ENCODE peak calls at places on chromosomes 11 and 22, in six cellular contexts. S is posterior vena cava, Q is cardiac fibroblast, G is H9, A is NCI-H774, T is astrocyte of the spinal cord. O is an unnamed sample.

GRCh38 chr11:119854521-119854920 is 125.5 kb upstream of the NECTIN1 start:
- DNase-seq in A (peak; percentile 59), T (no peak), G (no peak), Q (no peak), S (no peak), O (no peak)

GRCh38 chr22:37661160-37661924 is 2.8 kb downstream of the PDXP start:
- DNase-seq in S (no peak), A (peak; percentile 16), T (peak; percentile 77), Q (peak; percentile 83), G (no peak), O (peak; percentile 47)

GRCh38 chr11:112877561-112877960 is 83.7 kb upstream of the NCAM1 start:
- DNase-seq in S (no peak), G (peak; percentile 59), A (no peak), Q (no peak), T (no peak), O (peak; percentile 37)

GRCh38 chr11:16936643-16937042 is 77.6 kb downstream of the PLEKHA7 start:
- DNase-seq in Q (no peak), A (no peak), G (no peak), S (no peak), T (no peak), O (no peak)

GRCh38 chr22:30733081-30733680 is 38.5 kb downstream of the OSBP2 start:
- DNase-seq in Q (peak; percentile 72), A (no peak), G (no peak), S (no peak), T (peak; percentile 79), O (no peak)

GRCh38 chr11:129365816-129366215 is 9.8 kb upstream of the BARX2 start:
- DNase-seq in T (no peak), G (no peak), A (no peak), S (no peak), Q (no peak), O (no peak)

GRCh38 chr11:128564642-128565245 is 22.6 kb downstream of the ETS1 start:
- DNase-seq in A (no peak), G (no peak), T (no peak), S (no peak), Q (no peak), O (no peak)

GRCh38 chr11:69637956-69638871 is 2.7 kb upstream of the CCND1 start:
- DNase-seq in A (no peak), T (peak; percentile 81), G (peak; percentile 83), S (peak; percentile 85), Q (peak; percentile 77), O (peak; percentile 88)

GRCh38 chr11:83061883-83062282 is 9.8 kb downstream of the RAB30 start:
- DNase-seq in G (no peak), Q (no peak), S (no peak), A (no peak), T (no peak), O (no peak)

GRCh38 chr11:83827940-83828554 is 541.9 kb upstream of the CCDC90B start:
- DNase-seq in S (no peak), A (peak; percentile 38), G (no peak), T (peak; percentile 67), Q (peak; percentile 66), O (peak; percentile 65)

GRCh38 chr11:134372536-134372935 is 39.5 kb downstream of the B3GAT1 start:
- DNase-seq in Q (no peak), T (no peak), S (no peak), G (no peak), A (no peak), O (no peak)

GRCh38 chr11:67387074-67387473 is 4.7 kb upstream of the RAD9A start:
- DNase-seq in A (no peak), S (no peak), G (no peak), T (no peak), Q (no peak), O (no peak)

GRCh38 chr11:57116654-57117053 is 65.1 kb upstream of the LRRC55 start:
- DNase-seq in T (peak; percentile 53), S (no peak), G (peak; percentile 54), Q (peak; percentile 74), A (peak; percentile 12), O (peak; percentile 64)

GRCh38 chr22:33515733-33516297 is 404.5 kb downstream of the LARGE1 start:
- DNase-seq in T (no peak), S (no peak), A (no peak), G (no peak), Q (no peak), O (no peak)